ENCODE peak calls at places on chromosome 4, in ten cellular contexts. A, S, D, U, T, H, C, X, N and F are unnamed samples. For H3K4me1 and H3K9me3, the result is how much of the 10 kb centered on the place peaks cover.

GRCh38 chr4:48315728-48316630 is 25.4 kb upstream of the SLAIN2 start:
- DNase-seq in X (no peak), U (peak), C (no peak), S (peak), D (peak), H (peak), T (peak), N (peak), A (peak), F (peak)

GRCh38 chr4:2887343-2887742 is 43.7 kb downstream of the ADD1 start:
- DNase-seq in U (no peak), S (no peak), T (no peak), C (no peak), D (no peak), X (no peak), H (peak), N (no peak), A (no peak), F (no peak)

GRCh38 chr4:183602444-183603102 is 56.4 kb downstream of the RWDD4 start:
- DNase-seq in D (peak), H (peak), T (no peak), S (no peak), N (no peak), C (no peak), A (peak), U (no peak), X (no peak), F (no peak)

GRCh38 chr4:123350191-123350544 is 46.4 kb upstream of the SPRY1 start:
- DNase-seq in C (no peak), A (no peak), S (peak), N (peak), T (peak), X (peak), U (no peak), D (no peak), H (peak), F (no peak)

GRCh38 chr4:25406081-25406692 is 29.1 kb downstream of the ANAPC4 start:
- DNase-seq in S (no peak), X (no peak), C (no peak), N (no peak), H (no peak), U (no peak), T (no peak), D (peak), A (peak), F (no peak)

GRCh38 chr4:131526686-131527085 is 1622.4 kb upstream of the PCDH10 start:
- DNase-seq in N (no peak), T (no peak), X (no peak), C (no peak), U (no peak), D (no peak), S (no peak), A (no peak), H (no peak), F (no peak)

GRCh38 chr4:75723117-75723801 is 1.1 kb upstream of the USO1 start:
- DNase-seq in C (no peak), A (no peak), X (no peak), D (peak), T (no peak), U (no peak), H (no peak), S (no peak), N (peak), F (peak)

GRCh38 chr4:16608123-16608522 is 290.3 kb downstream of the LDB2 start:
- DNase-seq in A (no peak), C (no peak), T (no peak), N (no peak), X (no peak), D (peak), H (no peak), S (no peak), U (no peak), F (no peak)

GRCh38 chr4:6991249-6991648 is 51.9 kb upstream of the TADA2B start:
- DNase-seq in X (no peak), A (no peak), C (no peak), D (no peak), N (no peak), U (no peak), T (no peak), H (no peak), S (no peak), F (no peak)

GRCh38 chr4:164188236-164188635 is 565.7 kb upstream of the SMIM31 start:
- DNase-seq in N (no peak), D (no peak), T (no peak), S (no peak), A (no peak), U (no peak), X (no peak), C (peak), H (no peak), F (no peak)

GRCh38 chr4:118904935-118905334 is 16.3 kb downstream of the SYNPO2 start:
- DNase-seq in X (no peak), A (no peak), H (no peak), T (no peak), U (no peak), C (no peak), N (no peak), S (no peak), D (peak), F (no peak)

GRCh38 chr4:87620491-87620890 is 12.2 kb downstream of the DSPP start:
- DNase-seq in S (no peak), T (no peak), D (no peak), N (no peak), U (no peak), H (no peak), X (no peak), C (no peak), A (no peak), F (no peak)

GRCh38 chr4:43425206-43425605 is 532.7 kb downstream of the GRXCR1 start:
- DNase-seq in H (no peak), A (no peak), C (no peak), U (no peak), N (no peak), S (no peak), X (no peak), D (no peak), T (no peak), F (no peak)

GRCh38 chr4:176444741-176445140 is 125.0 kb downstream of the SPCS3 start:
- DNase-seq in C (no peak), S (no peak), T (no peak), A (peak), D (peak), H (no peak), U (no peak), N (no peak), X (no peak), F (no peak)

GRCh38 chr4:83285022-83285387 is 407 bp upstream of the COQ2 start:
- DNase-seq in T (peak), U (peak), A (peak), N (no peak), C (no peak), X (no peak), S (peak), H (peak), D (peak), F (no peak)

GRCh38 chr4:177546745-177547144 is 104.5 kb upstream of the AGA start:
- DNase-seq in N (no peak), U (no peak), C (no peak), T (no peak), D (peak), A (peak), X (no peak), S (no peak), H (no peak), F (no peak)

GRCh38 chr4:77418333-77418732 is 187.3 kb upstream of the CXCL13 start:
- DNase-seq in D (no peak), C (no peak), U (no peak), A (no peak), S (no peak), X (no peak), H (peak), N (no peak), T (no peak), F (no peak)

GRCh38 chr4:148497258-148497657 is 55.0 kb upstream of the NR3C2 start:
- DNase-seq in H (no peak), D (no peak), N (no peak), S (no peak), A (no peak), U (no peak), X (no peak), C (no peak), T (no peak), F (no peak)

GRCh38 chr4:71221510-71222466 is 117.0 kb upstream of the SLC4A4 start:
- DNase-seq in D (no peak), U (no peak), A (no peak), X (no peak), C (no peak), N (no peak), S (no peak), T (no peak), H (no peak), F (no peak)

GRCh38 chr4:112604590-112604989 is 32.1 kb downstream of the ZGRF1 start:
- DNase-seq in U (peak), C (no peak), H (peak), N (no peak), S (peak), X (peak), T (peak), D (peak), A (peak), F (no peak)

DNA sequence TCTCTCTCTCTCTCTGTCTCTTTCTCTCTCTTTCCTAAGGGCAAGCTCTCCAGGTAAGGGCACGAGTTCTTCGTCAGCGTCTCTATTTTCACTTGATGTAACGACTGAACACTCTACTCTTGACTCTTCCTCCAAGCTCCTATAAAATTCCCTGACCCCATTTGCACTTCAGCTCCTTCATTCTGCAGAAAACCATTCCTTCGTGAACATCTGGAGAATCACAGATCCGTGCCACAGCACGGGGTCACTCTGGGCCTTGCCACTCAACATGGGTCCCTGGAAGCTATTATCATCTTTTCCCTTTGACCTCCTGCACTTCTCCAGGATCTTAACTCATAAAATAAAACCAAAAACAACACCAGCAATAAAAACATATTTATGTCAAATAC is 112.0 kb upstream of the LNX1 start:
- DNase-seq in X (no peak), U (no peak), A (no peak), H (no peak), T (no peak), S (no peak), D (no peak), C (no peak), N (no peak), F (no peak)
- H3K4me1 ChIP-seq in X (under half), U (under half), A (under half), H (under half), T (under half), S (under half), D (under half), C (under half), N (under half), F (under half)

GRCh38 chr4:153571006-153571545 is 104.9 kb downstream of the TMEM131L start:
- DNase-seq in U (no peak), D (no peak), A (no peak), N (peak), X (no peak), C (no peak), T (no peak), H (no peak), S (no peak), F (no peak)
- H3K27ac ChIP-seq in U (no peak), D (no peak), A (no peak), N (no peak), X (no peak), C (no peak), T (no peak), H (no peak), S (no peak), F (no peak)

DNA sequence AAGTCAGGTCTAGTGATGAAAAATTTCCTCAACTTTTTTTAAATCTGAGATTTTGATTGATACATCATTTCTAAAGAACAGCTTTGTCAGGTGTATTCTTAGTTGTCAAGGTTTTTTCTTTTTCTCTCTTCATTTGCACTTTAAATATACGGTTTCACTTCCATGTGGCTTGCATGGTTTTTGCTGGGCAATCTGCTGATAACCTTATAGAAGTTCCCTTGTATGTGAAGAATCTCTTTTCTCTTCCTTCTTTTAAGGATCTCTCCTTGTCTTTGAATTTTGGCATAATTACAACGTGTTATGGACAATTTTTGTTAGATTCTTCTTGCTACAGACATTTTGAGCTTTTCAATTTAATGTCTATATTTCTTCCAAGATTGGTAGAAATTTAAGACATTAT is 76.4 kb downstream of the ZNF721 start:
- DNase-seq in A (no peak), C (no peak), H (no peak), S (no peak), D (no peak), X (no peak), T (no peak), N (no peak), U (no peak), F (no peak)
- H3K9me3 ChIP-seq in A (under half), C (under half), H (half or more), S (half or more), D (half or more), X (under half), T (under half), N (under half), U (half or more), F (under half)

GRCh38 chr4:142377345-142378091 is 468.6 kb downstream of the INPP4B start:
- DNase-seq in A (no peak), D (no peak), N (no peak), X (no peak), S (no peak), T (no peak), U (no peak), H (no peak), C (no peak), F (no peak)

GRCh38 chr4:142373610-142374009 is 472.5 kb downstream of the INPP4B start:
- DNase-seq in A (peak), X (no peak), N (no peak), C (no peak), U (no peak), D (peak), S (no peak), T (no peak), H (no peak), F (no peak)

GRCh38 chr4:142378179-142378578 is 467.9 kb downstream of the INPP4B start:
- DNase-seq in H (no peak), T (no peak), N (no peak), A (no peak), X (peak), U (no peak), S (no peak), D (no peak), C (no peak), F (no peak)

GRCh38 chr4:142379277-142380051 is 466.6 kb downstream of the INPP4B start:
- DNase-seq in X (no peak), D (peak), T (no peak), N (peak), H (peak), U (no peak), C (no peak), S (no peak), A (peak), F (peak)

DNA sequence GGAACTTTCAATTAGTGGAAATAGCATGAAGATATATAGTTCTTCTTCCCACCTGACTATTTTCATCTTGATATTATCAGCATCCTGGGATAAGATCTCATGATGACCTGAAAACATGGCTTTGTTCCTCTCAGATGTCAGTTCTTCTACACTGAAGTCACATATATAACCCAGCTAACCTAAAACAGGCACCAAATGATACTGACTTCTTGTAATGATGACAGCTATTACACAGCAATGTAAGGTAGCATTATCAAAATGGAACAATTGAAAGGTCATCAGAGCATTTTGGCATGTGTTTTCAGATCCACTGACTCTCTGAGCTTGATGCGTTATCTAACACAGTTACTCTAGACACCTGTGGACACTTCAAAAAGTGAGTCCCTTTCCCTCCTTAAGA is 469.9 kb downstream of the INPP4B start:
- DNase-seq in D (no peak), A (no peak), T (no peak), X (no peak), U (no peak), N (no peak), S (no peak), C (no peak), H (no peak), F (no peak)
- H3K4me1 ChIP-seq in D (under half), A (under half), T (half or more), X (under half), U (under half), N (under half), S (under half), C (under half), H (under half), F (under half)

GRCh38 chr4:139391731-139392130 is 62.2 kb upstream of the RAB33B start:
- DNase-seq in S (no peak), U (no peak), X (no peak), D (no peak), A (no peak), N (no peak), T (no peak), H (no peak), C (no peak), F (no peak)

GRCh38 chr4:139392797-139393196 is 61.1 kb upstream of the RAB33B start:
- DNase-seq in X (no peak), S (no peak), C (no peak), A (no peak), H (no peak), T (no peak), D (peak), N (no peak), U (no peak), F (no peak)

GRCh38 chr4:139386421-139386820 is 67.5 kb upstream of the RAB33B start:
- DNase-seq in A (no peak), U (no peak), N (no peak), T (no peak), C (no peak), D (no peak), S (no peak), X (no peak), H (no peak), F (no peak)

GRCh38 chr4:139389102-139389501 is 64.8 kb upstream of the RAB33B start:
- DNase-seq in C (no peak), H (no peak), T (no peak), D (no peak), X (no peak), A (no peak), U (no peak), S (no peak), N (no peak), F (no peak)
- H3K27ac ChIP-seq in C (no peak), H (no peak), T (no peak), D (no peak), X (no peak), A (no peak), U (no peak), S (no peak), N (no peak), F (no peak)

DNA sequence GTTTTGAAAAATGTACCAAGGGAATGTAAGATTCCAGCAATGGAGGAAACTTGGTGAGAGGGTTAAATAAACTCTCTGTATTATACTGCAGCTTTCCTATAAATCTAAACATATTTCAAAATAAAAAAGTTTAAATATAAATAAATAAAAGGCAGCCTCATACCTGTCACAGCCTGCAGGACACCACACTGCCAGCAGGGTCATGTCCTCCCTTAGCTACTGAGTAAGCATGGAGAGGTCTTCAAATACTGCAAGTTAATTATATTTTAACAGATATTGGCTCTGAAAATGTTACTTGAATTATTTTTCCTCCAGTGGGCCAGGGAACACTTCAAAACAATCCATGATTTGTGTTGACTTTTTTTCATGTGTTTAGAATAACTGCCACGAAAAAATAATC is 852.8 kb upstream of the PCDH7 start:
- DNase-seq in N (no peak), T (no peak), S (no peak), D (no peak), H (no peak), C (no peak), X (no peak), A (no peak), U (no peak), F (no peak)
- H3K9me3 ChIP-seq in N (under half), T (under half), S (under half), D (under half), H (under half), C (under half), X (under half), A (under half), U (under half), F (under half)

GRCh38 chr4:24091632-24092240 is 201.9 kb upstream of the PPARGC1A start:
- DNase-seq in T (no peak), S (no peak), N (no peak), X (no peak), H (no peak), D (peak), C (no peak), U (no peak), A (peak), F (no peak)
- H3K4me1 ChIP-seq in T (under half), S (under half), N (under half), X (under half), H (under half), D (under half), C (under half), U (under half), A (under half), F (under half)

GRCh38 chr4:108168672-108169562 is at the start of gene LEF1:
- DNase-seq in X (no peak), A (peak), C (peak), N (peak), D (peak), T (peak), S (peak), U (no peak), H (peak), F (peak)
- H3K27ac ChIP-seq in X (no peak), A (no peak), C (no peak), N (no peak), D (no peak), T (peak), S (no peak), U (no peak), H (peak), F (peak)

GRCh38 chr4:129059028-129059427 is 34.3 kb downstream of the SCLT1 start:
- DNase-seq in A (no peak), U (no peak), N (no peak), T (no peak), H (no peak), S (no peak), X (no peak), C (no peak), D (no peak), F (no peak)
- H3K9me3 ChIP-seq in A (under half), U (half or more), N (under half), T (under half), H (half or more), S (under half), X (under half), C (under half), D (under half), F (under half)